ENCODE peak calls at places on chromosomes 7 and 10, in four cellular contexts. Z, U, W and S are unnamed samples.
A peak's percentile ranks its signal among the peaks of the same experiment; 100 is the strongest.

GRCh38 chr7:150803161-150803860 is 2.7 kb downstream of the TMEM176A start:
- DNase-seq in Z (no peak), U (no peak), W (no peak), S (no peak)

GRCh38 chr10:103763374-103764202 is 91.8 kb downstream of the SH3PXD2A start:
- DNase-seq in Z (no peak), U (no peak), W (no peak), S (no peak)

GRCh38 chr10:60466267-60467201 is 76.9 kb upstream of the ANK3 start:
- DNase-seq in Z (peak; percentile 23), U (no peak), W (no peak), S (no peak)

GRCh38 chr7:95440394-95441038 is 5.7 kb upstream of the PON2 start:
- DNase-seq in Z (no peak), U (no peak), W (no peak), S (no peak)

GRCh38 chr10:52740913-52741675 is 31.5 kb downstream of the MBL2 start:
- DNase-seq in Z (peak; percentile 23), U (no peak), W (no peak), S (no peak)

GRCh38 chr10:32263300-32263699 is 83.7 kb downstream of the EPC1 start:
- DNase-seq in Z (peak; percentile 38), U (no peak), W (no peak), S (no peak)

GRCh38 chr10:132987671-132988571 is 45.6 kb upstream of the CFAP46 start:
- DNase-seq in Z (peak; percentile 88), U (no peak), W (no peak), S (no peak)

GRCh38 chr7:133301444-133301843 is 48.6 kb downstream of the EXOC4 start:
- DNase-seq in Z (peak; percentile 15), U (no peak), W (no peak), S (no peak)

GRCh38 chr7:139588632-139589031 is 65.1 kb downstream of the CLEC2L start:
- DNase-seq in Z (peak; percentile 80), U (no peak), W (no peak), S (peak; percentile 53)

GRCh38 chr7:25851332-25852248 is 300.4 kb upstream of the NFE2L3 start:
- DNase-seq in Z (peak; percentile 88), U (no peak), W (peak; percentile 39), S (no peak)

GRCh38 chr10:92486637-92487036 is 87.3 kb downstream of the IDE start:
- DNase-seq in Z (no peak), U (no peak), W (no peak), S (no peak)

GRCh38 chr10:79943871-79944270 is 5.0 kb downstream of the SFTPD start:
- DNase-seq in Z (no peak), U (no peak), W (no peak), S (no peak)

GRCh38 chr10:78333362-78334143 is 299.9 kb downstream of the RPS24 start:
- DNase-seq in Z (no peak), U (no peak), W (no peak), S (no peak)

GRCh38 chr7:43531700-43532099 is 51.2 kb upstream of the STK17A start:
- DNase-seq in Z (no peak), U (no peak), W (no peak), S (no peak)

GRCh38 chr10:120012133-120012405 is 119.5 kb downstream of the SEC23IP start:
- DNase-seq in Z (no peak), U (no peak), W (no peak), S (no peak)

GRCh38 chr7:157380416-157380815 is 43.6 kb downstream of the DNAJB6 start:
- DNase-seq in Z (no peak), U (no peak), W (no peak), S (no peak)

GRCh38 chr10:97570146-97570788 is 2.3 kb upstream of the ANKRD2 start:
- DNase-seq in Z (no peak), U (no peak), W (no peak), S (no peak)

GRCh38 chr10:5811387-5811821 is 1.8 kb downstream of the GDI2 start:
- DNase-seq in Z (peak; percentile 65), U (no peak), W (peak; percentile 78), S (no peak)

GRCh38 chr10:114431414-114431767 is 27.1 kb upstream of the AFAP1L2 start:
- DNase-seq in Z (no peak), U (no peak), W (no peak), S (no peak)

GRCh38 chr7:133682364-133683181 is 429.7 kb downstream of the EXOC4 start:
- DNase-seq in Z (no peak), U (no peak), W (no peak), S (no peak)

GRCh38 chr10:58897708-58898107 is 278.7 kb upstream of the PHYHIPL start:
- DNase-seq in Z (peak; percentile 18), U (no peak), W (no peak), S (no peak)

GRCh38 chr10:13823046-13823711 is 236.4 kb downstream of the PRPF18 start:
- DNase-seq in Z (no peak), U (no peak), W (no peak), S (no peak)

GRCh38 chr10:88457680-88458079 is 125.4 kb downstream of the RNLS start:
- DNase-seq in Z (no peak), U (no peak), W (no peak), S (no peak)
- TF ChIP-seq CTCF in Z (no peak), U (no peak), W (no peak), S (no peak)

GRCh38 chr7:120949393-120949799 is 1.2 kb upstream of the ING3 start:
- DNase-seq in Z (no peak), U (no peak), W (no peak), S (no peak)
- H3K4me3 ChIP-seq in Z (no peak overlapping the region), U (peak overlapping the region; percentile 63), W (peak overlapping the region; percentile 83), S (peak overlapping the region; percentile 65)

GRCh38 chr7:55050286-55050685 is 31.5 kb downstream of the EGFR start:
- DNase-seq in Z (peak; percentile 47), U (no peak), W (no peak), S (no peak)
- TF ChIP-seq CTCF in Z (peak; percentile 8), U (no peak), W (no peak), S (no peak)

GRCh38 chr10:27741173-27742091 is 4.2 kb downstream of the MKX start:
- DNase-seq in Z (no peak), U (no peak), W (no peak), S (no peak)
- H3K4me3 ChIP-seq in Z (peak overlapping the region; percentile 9), U (peak overlapping the region; percentile 80), W (peak overlapping the region; percentile 23), S (peak overlapping the region; percentile 8)

GRCh38 chr10:76040107-76040829 is 608.8 kb downstream of the LRMDA start:
- DNase-seq in Z (no peak), U (no peak), W (no peak), S (no peak)
- TF ChIP-seq CTCF in Z (peak; percentile 12), U (no peak), W (peak; percentile 32), S (peak; percentile 12)

GRCh38 chr7:45573199-45573598 is 969 bp upstream of the ADCY1 start:
- DNase-seq in Z (no peak), U (no peak), W (no peak), S (no peak)
- H3K4me3 ChIP-seq in Z (no peak overlapping the region), U (no peak overlapping the region), W (no peak overlapping the region), S (no peak overlapping the region)

DNA sequence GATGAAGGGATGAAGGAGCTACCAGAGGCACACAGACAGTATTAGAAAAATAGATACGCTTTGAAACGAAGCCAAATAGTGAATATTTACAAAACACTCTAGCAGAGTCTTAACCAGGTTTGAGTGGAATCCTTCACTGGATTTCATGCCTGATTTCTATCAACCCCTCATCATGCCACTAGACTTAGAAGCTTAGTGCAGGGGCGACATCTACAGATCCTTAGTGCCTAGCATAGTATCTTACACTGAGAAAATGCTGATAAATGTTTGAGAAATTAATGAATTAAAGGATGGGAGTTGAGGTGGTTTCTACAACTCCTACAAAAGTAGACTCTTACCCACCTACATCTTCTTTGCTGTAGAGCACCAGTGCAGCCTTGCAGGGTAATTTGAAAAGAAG is 54.7 kb upstream of the CCNJ start:
- DNase-seq in Z (no peak), U (no peak), W (no peak), S (no peak)
- TF ChIP-seq CTCF in Z (no peak), U (no peak), W (no peak), S (no peak)

DNA sequence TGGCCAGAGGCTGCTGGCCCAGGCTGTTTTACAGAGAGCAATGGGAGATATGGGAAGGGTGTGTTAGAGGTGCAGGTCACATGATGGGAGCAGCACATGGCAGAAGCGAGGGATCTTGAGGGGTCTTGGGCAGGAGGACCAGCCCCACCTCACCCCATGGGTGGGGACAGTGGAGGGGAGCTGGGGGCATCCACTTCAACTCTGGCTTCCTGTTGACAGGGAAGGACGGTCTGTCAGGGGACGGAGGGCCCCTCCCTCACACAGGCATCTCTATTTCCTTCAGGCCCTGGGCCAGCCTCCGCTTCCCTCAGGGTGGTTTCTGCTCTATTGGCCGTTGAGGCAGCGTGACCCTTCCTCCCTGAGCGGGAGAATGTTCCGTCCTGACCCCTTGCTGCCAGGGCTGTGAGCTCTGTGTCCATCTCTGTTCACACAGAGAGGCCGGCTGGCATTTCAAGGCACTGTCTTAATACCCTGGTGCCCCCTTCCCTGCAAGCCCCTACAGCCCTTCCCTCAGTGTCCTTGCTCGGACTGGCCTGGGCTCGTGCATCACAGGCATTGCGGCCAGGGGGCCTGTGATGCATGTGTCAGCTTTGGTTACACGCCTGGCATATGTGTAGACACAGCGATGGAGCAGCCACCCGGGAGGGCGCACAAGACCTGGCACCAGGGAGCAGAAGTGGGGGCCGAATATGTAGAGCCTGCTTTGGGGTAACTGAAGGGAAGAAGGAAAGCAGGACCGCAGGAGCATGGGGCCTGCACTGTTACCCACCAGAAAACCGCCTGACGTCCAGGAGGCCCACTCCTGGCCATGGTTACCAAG is 31.8 kb downstream of the RAMP3 start:
- DNase-seq in Z (no peak), U (no peak), W (no peak), S (no peak)
- H3K4me3 ChIP-seq in Z (no peak overlapping the region), U (no peak overlapping the region), W (no peak overlapping the region), S (no peak overlapping the region)